ENCODE peak calls at places on chromosomes 11 and 22, in eight cellular contexts. One of them, this sample, is unnamed.

GRCh38 chr11:57482782-57483569 is 22.6 kb downstream of the RTN4RL2 start:
- DNase-seq in SJSA1: no peak
- DNase-seq in naive thymus-derived CD4-positive, alpha-beta T cell: peak
- DNase-seq in endodermal cell: peak
- DNase-seq in mammary epithelial cell: no peak
- DNase-seq in GM23248: peak
- DNase-seq in right lobe of liver: no peak
- DNase-seq in CD4-positive, alpha-beta T cell: peak
- DNase-seq in this sample: no peak

GRCh38 chr11:3609416-3610265 is 32.2 kb downstream of the ART5 start:
- DNase-seq in SJSA1: peak
- DNase-seq in naive thymus-derived CD4-positive, alpha-beta T cell: peak
- DNase-seq in endodermal cell: peak
- DNase-seq in mammary epithelial cell: peak
- DNase-seq in GM23248: peak
- DNase-seq in right lobe of liver: no peak
- DNase-seq in CD4-positive, alpha-beta T cell: no peak
- DNase-seq in this sample: no peak

GRCh38 chr11:17637901-17638300 is 81.5 kb upstream of the MYOD1 start:
- DNase-seq in SJSA1: no peak
- DNase-seq in naive thymus-derived CD4-positive, alpha-beta T cell: no peak
- DNase-seq in endodermal cell: peak
- DNase-seq in mammary epithelial cell: no peak
- DNase-seq in GM23248: no peak
- DNase-seq in right lobe of liver: no peak
- DNase-seq in CD4-positive, alpha-beta T cell: no peak
- DNase-seq in this sample: no peak

GRCh38 chr11:34679681-34680080 is 58.8 kb downstream of the EHF start:
- DNase-seq in SJSA1: no peak
- DNase-seq in naive thymus-derived CD4-positive, alpha-beta T cell: no peak
- DNase-seq in endodermal cell: no peak
- DNase-seq in mammary epithelial cell: no peak
- DNase-seq in GM23248: no peak
- DNase-seq in right lobe of liver: no peak
- DNase-seq in CD4-positive, alpha-beta T cell: no peak
- DNase-seq in this sample: no peak

GRCh38 chr11:1005913-1006312 is 30.6 kb downstream of the MUC6 start:
- DNase-seq in SJSA1: no peak
- DNase-seq in naive thymus-derived CD4-positive, alpha-beta T cell: no peak
- DNase-seq in endodermal cell: no peak
- DNase-seq in mammary epithelial cell: no peak
- DNase-seq in GM23248: no peak
- DNase-seq in right lobe of liver: no peak
- DNase-seq in CD4-positive, alpha-beta T cell: no peak
- DNase-seq in this sample: no peak

GRCh38 chr22:38802671-38803121 is 8.8 kb upstream of the DNAL4 start:
- DNase-seq in SJSA1: peak
- DNase-seq in naive thymus-derived CD4-positive, alpha-beta T cell: no peak
- DNase-seq in endodermal cell: peak
- DNase-seq in mammary epithelial cell: peak
- DNase-seq in GM23248: peak
- DNase-seq in right lobe of liver: no peak
- DNase-seq in CD4-positive, alpha-beta T cell: no peak
- DNase-seq in this sample: peak

GRCh38 chr11:119316729-119317591 is at the start of gene MCAM:
- DNase-seq in SJSA1: peak
- DNase-seq in naive thymus-derived CD4-positive, alpha-beta T cell: no peak
- DNase-seq in endodermal cell: peak
- DNase-seq in mammary epithelial cell: peak
- DNase-seq in GM23248: peak
- DNase-seq in right lobe of liver: peak
- DNase-seq in CD4-positive, alpha-beta T cell: no peak
- DNase-seq in this sample: no peak

GRCh38 chr11:46729110-46730027 is 10.4 kb downstream of the F2 start:
- DNase-seq in SJSA1: no peak
- DNase-seq in naive thymus-derived CD4-positive, alpha-beta T cell: no peak
- DNase-seq in endodermal cell: no peak
- DNase-seq in mammary epithelial cell: no peak
- DNase-seq in GM23248: no peak
- DNase-seq in right lobe of liver: peak
- DNase-seq in CD4-positive, alpha-beta T cell: no peak
- DNase-seq in this sample: no peak

GRCh38 chr11:128714881-128715280 is 21.0 kb downstream of the FLI1 start:
- DNase-seq in SJSA1: peak
- DNase-seq in naive thymus-derived CD4-positive, alpha-beta T cell: no peak
- DNase-seq in endodermal cell: no peak
- DNase-seq in mammary epithelial cell: peak
- DNase-seq in GM23248: peak
- DNase-seq in right lobe of liver: no peak
- DNase-seq in CD4-positive, alpha-beta T cell: no peak
- DNase-seq in this sample: peak

GRCh38 chr11:44261800-44262591 is 47.9 kb downstream of the ALX4 start:
- DNase-seq in SJSA1: no peak
- DNase-seq in naive thymus-derived CD4-positive, alpha-beta T cell: no peak
- DNase-seq in endodermal cell: no peak
- DNase-seq in mammary epithelial cell: no peak
- DNase-seq in GM23248: no peak
- DNase-seq in right lobe of liver: no peak
- DNase-seq in CD4-positive, alpha-beta T cell: no peak
- DNase-seq in this sample: no peak

GRCh38 chr11:77379253-77379652 is 77.8 kb upstream of the GDPD4 start:
- DNase-seq in SJSA1: no peak
- DNase-seq in naive thymus-derived CD4-positive, alpha-beta T cell: no peak
- DNase-seq in endodermal cell: no peak
- DNase-seq in mammary epithelial cell: no peak
- DNase-seq in GM23248: peak
- DNase-seq in right lobe of liver: no peak
- DNase-seq in CD4-positive, alpha-beta T cell: no peak
- DNase-seq in this sample: no peak

GRCh38 chr11:93089474-93090102 is 108.2 kb downstream of the SLC36A4 start:
- DNase-seq in SJSA1: peak
- DNase-seq in naive thymus-derived CD4-positive, alpha-beta T cell: no peak
- DNase-seq in endodermal cell: peak
- DNase-seq in mammary epithelial cell: peak
- DNase-seq in GM23248: peak
- DNase-seq in right lobe of liver: no peak
- DNase-seq in CD4-positive, alpha-beta T cell: no peak
- DNase-seq in this sample: no peak

GRCh38 chr11:64186205-64187165 is 514 bp downstream of the STIP1 start:
- DNase-seq in SJSA1: peak
- DNase-seq in naive thymus-derived CD4-positive, alpha-beta T cell: peak
- DNase-seq in endodermal cell: no peak
- DNase-seq in mammary epithelial cell: peak
- DNase-seq in GM23248: peak
- DNase-seq in right lobe of liver: no peak
- DNase-seq in CD4-positive, alpha-beta T cell: peak
- DNase-seq in this sample: no peak

GRCh38 chr11:8566613-8567210 is 27.3 kb downstream of the STK33 start:
- DNase-seq in SJSA1: peak
- DNase-seq in naive thymus-derived CD4-positive, alpha-beta T cell: peak
- DNase-seq in endodermal cell: no peak
- DNase-seq in mammary epithelial cell: peak
- DNase-seq in GM23248: peak
- DNase-seq in right lobe of liver: no peak
- DNase-seq in CD4-positive, alpha-beta T cell: no peak
- DNase-seq in this sample: no peak

GRCh38 chr11:73632996-73633395 is 13.4 kb upstream of the PLEKHB1 start:
- DNase-seq in SJSA1: no peak
- DNase-seq in naive thymus-derived CD4-positive, alpha-beta T cell: no peak
- DNase-seq in endodermal cell: no peak
- DNase-seq in mammary epithelial cell: no peak
- DNase-seq in GM23248: no peak
- DNase-seq in right lobe of liver: no peak
- DNase-seq in CD4-positive, alpha-beta T cell: no peak
- DNase-seq in this sample: no peak

GRCh38 chr22:23709107-23709506 is 18.3 kb downstream of the RGL4 start:
- DNase-seq in SJSA1: no peak
- DNase-seq in naive thymus-derived CD4-positive, alpha-beta T cell: no peak
- DNase-seq in endodermal cell: no peak
- DNase-seq in mammary epithelial cell: no peak
- DNase-seq in GM23248: peak
- DNase-seq in right lobe of liver: no peak
- DNase-seq in CD4-positive, alpha-beta T cell: no peak
- DNase-seq in this sample: no peak

GRCh38 chr11:121488641-121489040 is 35.9 kb upstream of the SORL1-AS1 start:
- DNase-seq in SJSA1: no peak
- DNase-seq in naive thymus-derived CD4-positive, alpha-beta T cell: no peak
- DNase-seq in endodermal cell: no peak
- DNase-seq in mammary epithelial cell: no peak
- DNase-seq in GM23248: no peak
- DNase-seq in right lobe of liver: no peak
- DNase-seq in CD4-positive, alpha-beta T cell: no peak
- DNase-seq in this sample: no peak

GRCh38 chr11:99865951-99866350 is 821.1 kb upstream of the ARHGAP42 start:
- DNase-seq in SJSA1: no peak
- DNase-seq in naive thymus-derived CD4-positive, alpha-beta T cell: no peak
- DNase-seq in endodermal cell: no peak
- DNase-seq in mammary epithelial cell: no peak
- DNase-seq in GM23248: no peak
- DNase-seq in right lobe of liver: no peak
- DNase-seq in CD4-positive, alpha-beta T cell: no peak
- DNase-seq in this sample: no peak

GRCh38 chr11:116835042-116835772 is 2.2 kb downstream of the APOA1 start:
- DNase-seq in SJSA1: no peak
- DNase-seq in naive thymus-derived CD4-positive, alpha-beta T cell: no peak
- DNase-seq in endodermal cell: peak
- DNase-seq in mammary epithelial cell: no peak
- DNase-seq in GM23248: no peak
- DNase-seq in right lobe of liver: peak
- DNase-seq in CD4-positive, alpha-beta T cell: no peak
- DNase-seq in this sample: no peak

GRCh38 chr22:37284807-37285355 is 2.6 kb downstream of the CYTH4 start:
- DNase-seq in SJSA1: no peak
- DNase-seq in naive thymus-derived CD4-positive, alpha-beta T cell: peak
- DNase-seq in endodermal cell: peak
- DNase-seq in mammary epithelial cell: no peak
- DNase-seq in GM23248: no peak
- DNase-seq in right lobe of liver: peak
- DNase-seq in CD4-positive, alpha-beta T cell: peak
- DNase-seq in this sample: no peak

GRCh38 chr11:24513837-24514594 is 17.2 kb downstream of the LUZP2 start:
- DNase-seq in SJSA1: no peak
- DNase-seq in naive thymus-derived CD4-positive, alpha-beta T cell: no peak
- DNase-seq in endodermal cell: no peak
- DNase-seq in mammary epithelial cell: no peak
- DNase-seq in GM23248: no peak
- DNase-seq in right lobe of liver: no peak
- DNase-seq in CD4-positive, alpha-beta T cell: no peak
- DNase-seq in this sample: no peak
- H3K27ac ChIP-seq in SJSA1: no peak
- H3K27ac ChIP-seq in naive thymus-derived CD4-positive, alpha-beta T cell: no peak
- H3K27ac ChIP-seq in endodermal cell: peak
- H3K27ac ChIP-seq in mammary epithelial cell: no peak
- H3K27ac ChIP-seq in GM23248: no peak
- H3K27ac ChIP-seq in right lobe of liver: no peak
- H3K27ac ChIP-seq in CD4-positive, alpha-beta T cell: no peak
- H3K27ac ChIP-seq in this sample: no peak

GRCh38 chr11:66365711-66366619 is 5.6 kb downstream of the SLC29A2 start:
- DNase-seq in SJSA1: no peak
- DNase-seq in naive thymus-derived CD4-positive, alpha-beta T cell: no peak
- DNase-seq in endodermal cell: peak
- DNase-seq in mammary epithelial cell: no peak
- DNase-seq in GM23248: no peak
- DNase-seq in right lobe of liver: no peak
- DNase-seq in CD4-positive, alpha-beta T cell: no peak
- DNase-seq in this sample: no peak
- H3K27ac ChIP-seq in SJSA1: no peak
- H3K27ac ChIP-seq in naive thymus-derived CD4-positive, alpha-beta T cell: no peak
- H3K27ac ChIP-seq in endodermal cell: no peak
- H3K27ac ChIP-seq in mammary epithelial cell: no peak
- H3K27ac ChIP-seq in GM23248: no peak
- H3K27ac ChIP-seq in right lobe of liver: no peak
- H3K27ac ChIP-seq in CD4-positive, alpha-beta T cell: no peak
- H3K27ac ChIP-seq in this sample: no peak

DNA sequence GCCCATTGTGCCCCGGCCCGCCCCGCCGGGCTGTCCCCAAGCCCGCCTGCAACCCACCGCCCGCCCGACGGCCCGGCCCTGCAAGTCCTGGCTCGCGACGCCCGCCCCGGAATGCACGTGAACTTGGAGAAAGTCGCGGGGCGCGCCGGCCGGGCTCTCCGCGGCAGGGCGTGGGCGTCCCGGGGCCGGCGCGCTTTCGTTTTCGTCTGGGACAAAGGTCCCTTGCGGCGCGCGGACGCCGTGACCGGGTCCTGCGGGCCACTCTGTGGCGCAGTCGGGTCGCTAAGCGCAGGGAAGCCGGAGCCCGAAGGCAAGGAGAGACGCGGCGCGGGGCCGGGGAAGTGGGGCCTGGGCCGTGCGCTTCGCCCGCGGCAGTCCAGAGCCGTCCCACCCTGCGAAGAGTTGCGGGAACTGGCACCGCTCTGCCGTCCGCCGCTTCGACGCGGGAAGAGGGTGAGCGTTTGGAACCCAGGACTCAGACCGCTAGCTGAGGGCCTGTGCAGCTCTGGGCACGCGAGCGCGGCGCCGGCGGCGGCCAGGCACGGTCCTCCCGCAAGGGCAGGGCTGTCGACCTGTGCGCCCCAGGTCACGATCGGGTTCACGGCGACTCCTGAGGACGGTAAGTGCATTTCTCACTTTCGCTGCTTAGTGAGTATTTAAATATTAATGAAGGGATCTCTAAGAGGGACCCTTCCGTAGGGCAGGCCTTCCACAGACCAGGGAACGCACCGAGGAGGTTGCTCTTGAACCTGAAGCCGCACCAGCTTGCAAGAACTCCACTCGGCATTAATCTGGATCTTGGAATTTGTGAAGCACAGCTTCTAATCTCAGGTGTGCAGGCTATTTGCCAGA is 78.1 kb upstream of the PPARA start:
- DNase-seq in SJSA1: peak
- DNase-seq in naive thymus-derived CD4-positive, alpha-beta T cell: peak
- DNase-seq in endodermal cell: peak
- DNase-seq in mammary epithelial cell: peak
- DNase-seq in GM23248: peak
- DNase-seq in right lobe of liver: peak
- DNase-seq in CD4-positive, alpha-beta T cell: peak
- DNase-seq in this sample: no peak
- H3K27ac ChIP-seq in SJSA1: peak
- H3K27ac ChIP-seq in naive thymus-derived CD4-positive, alpha-beta T cell: peak
- H3K27ac ChIP-seq in endodermal cell: no peak
- H3K27ac ChIP-seq in mammary epithelial cell: peak
- H3K27ac ChIP-seq in GM23248: peak
- H3K27ac ChIP-seq in right lobe of liver: peak
- H3K27ac ChIP-seq in CD4-positive, alpha-beta T cell: no peak
- H3K27ac ChIP-seq in this sample: peak

DNA sequence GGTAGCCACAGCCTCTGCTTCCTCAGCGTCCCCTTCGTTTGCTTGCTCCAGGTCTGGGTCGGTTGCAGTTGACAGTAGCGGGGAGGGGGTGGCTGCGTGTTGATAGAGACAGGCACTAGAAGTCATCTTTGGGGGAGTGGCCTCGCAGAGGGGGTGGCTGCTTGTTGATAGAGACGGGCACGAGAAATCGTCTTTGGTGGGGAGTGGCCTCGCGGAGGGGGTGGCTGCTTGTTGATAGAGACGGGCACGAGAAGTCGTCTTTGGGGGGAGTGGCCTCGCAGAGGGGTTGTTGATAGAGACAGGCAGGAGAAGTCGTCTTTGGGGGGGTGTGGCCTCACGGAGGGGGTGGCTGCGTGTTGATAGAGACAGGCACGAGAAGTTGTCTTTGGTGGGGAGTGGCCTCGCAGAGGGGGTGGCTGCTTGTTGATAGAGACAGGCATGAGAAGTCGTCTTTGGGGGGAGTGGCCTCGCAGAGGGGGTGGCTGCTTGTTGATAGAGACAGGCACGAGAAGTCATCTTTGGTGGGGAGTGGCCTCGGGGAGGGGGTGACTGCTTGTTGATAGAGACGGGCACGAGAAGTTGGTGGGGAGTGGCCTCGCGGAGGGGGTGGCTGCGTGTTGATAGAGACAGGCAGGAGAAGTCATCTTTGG is 328.3 kb downstream of the TBC1D22A start:
- DNase-seq in SJSA1: peak
- DNase-seq in naive thymus-derived CD4-positive, alpha-beta T cell: peak
- DNase-seq in endodermal cell: peak
- DNase-seq in mammary epithelial cell: peak
- DNase-seq in GM23248: peak
- DNase-seq in right lobe of liver: no peak
- DNase-seq in CD4-positive, alpha-beta T cell: peak
- DNase-seq in this sample: no peak
- H3K27ac ChIP-seq in SJSA1: no peak
- H3K27ac ChIP-seq in naive thymus-derived CD4-positive, alpha-beta T cell: peak
- H3K27ac ChIP-seq in endodermal cell: no peak
- H3K27ac ChIP-seq in mammary epithelial cell: no peak
- H3K27ac ChIP-seq in GM23248: no peak
- H3K27ac ChIP-seq in right lobe of liver: no peak
- H3K27ac ChIP-seq in CD4-positive, alpha-beta T cell: no peak
- H3K27ac ChIP-seq in this sample: no peak

This sample was measured in epithelial cell of prostate.